ENCODE peak calls at places on chromosomes 12 and 14, in ten cellular contexts. G is lower leg skin; F is activated T-helper 9 cell treated with anti-CD3 and anti-CD28 coated beads, Interleukin-2, amount 50 U/mL, for 16 hours; J is myocyte; T is sciatic nerve; R is cardiac fibroblast; I is uterus; M is stimulated activated CD4-positive, alpha-beta T cell treated with anti-CD3 and anti-CD28 coated beads, Interleukin-1b, Interleukin-23, amount 100 ng/mL, for 1 hour; Y is HT1080; H is NCI-H2081 treated with DMSO at 0.1 percent for 48 hours. K is an unnamed sample.

GRCh38 chr12:77925536-77926108 is 94.9 kb downstream of the NAV3 start:
- DNase-seq in M (no peak), J (peak), I (peak), Y (peak), H (peak), R (peak), G (peak), F (no peak), T (peak), K (peak)

GRCh38 chr14:59918824-59919581 is 941 bp upstream of the LRRC9 start:
- DNase-seq in J (peak), F (no peak), I (no peak), R (peak), T (no peak), G (no peak), Y (no peak), M (no peak), H (no peak), K (peak)

GRCh38 chr14:51711505-51711904 is 59.8 kb downstream of the FRMD6 start:
- DNase-seq in G (no peak), H (no peak), M (no peak), T (no peak), R (no peak), Y (no peak), F (no peak), I (no peak), J (peak), K (no peak)

GRCh38 chr12:57610553-57611115 is 601 bp upstream of the ARHGEF25 start:
- DNase-seq in G (no peak), T (peak), F (no peak), J (no peak), R (no peak), H (no peak), I (peak), M (no peak), Y (no peak), K (no peak)

GRCh38 chr14:39768579-39768978 is 336.3 kb upstream of the FBXO33 start:
- DNase-seq in G (no peak), M (no peak), Y (no peak), T (no peak), I (no peak), F (no peak), J (no peak), H (no peak), R (no peak), K (no peak)

GRCh38 chr14:34931206-34931605 is 51.6 kb upstream of the SRP54 start:
- DNase-seq in T (no peak), J (peak), G (no peak), F (no peak), H (no peak), Y (peak), I (no peak), R (peak), M (peak), K (no peak)

GRCh38 chr12:122980192-122981035 is at the start of gene ARL6IP4:
- DNase-seq in M (no peak), F (peak), H (no peak), T (peak), R (peak), I (no peak), G (no peak), J (peak), Y (peak), K (peak)

GRCh38 chr12:51631591-51631990 is 40.6 kb downstream of the SCN8A start:
- DNase-seq in I (no peak), J (peak), Y (peak), T (no peak), F (no peak), M (no peak), G (no peak), R (peak), H (no peak), K (peak)

GRCh38 chr12:130013771-130014484 is 110.1 kb upstream of the TMEM132D start:
- DNase-seq in R (peak), Y (peak), M (no peak), I (no peak), H (no peak), F (no peak), T (peak), J (peak), G (peak), K (peak)

GRCh38 chr12:34126239-34126641 is 103.9 kb downstream of the ALG10 start:
- DNase-seq in I (no peak), H (no peak), R (no peak), M (no peak), T (no peak), F (no peak), J (peak), Y (no peak), G (no peak), K (peak)

GRCh38 chr12:6998708-6999451 is 19.4 kb downstream of the LPCAT3 start:
- DNase-seq in R (no peak), G (no peak), H (no peak), F (no peak), Y (no peak), I (no peak), J (peak), T (no peak), M (no peak), K (no peak)

GRCh38 chr12:31773223-31773750 is 44.5 kb upstream of the AMN1 start:
- DNase-seq in T (no peak), H (no peak), F (no peak), G (no peak), J (peak), Y (no peak), I (peak), M (no peak), R (peak), K (no peak)

GRCh38 chr12:1518763-1519516 is 75.4 kb downstream of the FBXL14 start:
- DNase-seq in I (no peak), J (peak), M (no peak), R (peak), H (no peak), G (no peak), T (no peak), F (no peak), Y (peak), K (peak)

GRCh38 chr14:92613008-92613658 is 99.6 kb downstream of the RIN3 start:
- DNase-seq in G (no peak), H (no peak), M (no peak), F (peak), J (no peak), R (peak), I (no peak), T (no peak), Y (no peak), K (no peak)

GRCh38 chr12:82955020-82955419 is 268.3 kb downstream of the TMTC2 start:
- DNase-seq in G (no peak), H (no peak), M (no peak), T (no peak), F (no peak), I (no peak), J (no peak), Y (no peak), R (no peak), K (no peak)

GRCh38 chr12:50600364-50600763 is 95.6 kb downstream of the DIP2B start:
- DNase-seq in H (no peak), R (no peak), T (no peak), M (no peak), Y (no peak), I (no peak), F (no peak), G (no peak), J (no peak), K (no peak)

GRCh38 chr12:9634177-9634803 is 26.6 kb upstream of the KLRB1 start:
- DNase-seq in G (peak), M (peak), J (peak), R (peak), Y (peak), I (peak), T (peak), F (peak), H (no peak), K (peak)

GRCh38 chr12:113242018-113242418 is 20.8 kb downstream of the TPCN1 start:
- DNase-seq in Y (peak), T (no peak), G (no peak), I (no peak), H (no peak), F (no peak), R (no peak), J (peak), M (no peak), K (peak)

GRCh38 chr14:103533999-103534575 is 5.1 kb downstream of the TRMT61A start:
- DNase-seq in M (no peak), T (no peak), F (no peak), Y (no peak), R (no peak), H (no peak), I (no peak), J (no peak), G (no peak), K (no peak)

GRCh38 chr14:106551265-106551664 is 1024.9 kb downstream of the TMEM121 start:
- DNase-seq in T (no peak), F (no peak), R (no peak), H (no peak), Y (no peak), M (no peak), G (no peak), I (no peak), J (no peak), K (no peak)

GRCh38 chr14:89952581-89952980 is 1.9 kb downstream of the EFCAB11 start:
- DNase-seq in J (no peak), I (no peak), G (no peak), Y (no peak), T (no peak), M (no peak), F (no peak), R (no peak), H (no peak), K (no peak)

GRCh38 chr12:94157891-94158495 is 9.6 kb downstream of the PLXNC1 start:
- DNase-seq in Y (peak), F (no peak), I (no peak), J (no peak), M (no peak), H (peak), R (no peak), T (no peak), G (no peak), K (no peak)

GRCh38 chr12:75959506-75959905 is 72.1 kb downstream of the PHLDA1 start:
- DNase-seq in H (no peak), Y (no peak), I (no peak), F (no peak), R (no peak), J (no peak), G (no peak), T (no peak), M (no peak), K (peak)

GRCh38 chr12:110661337-110661972 is 27.5 kb downstream of the HVCN1 start:
- DNase-seq in M (no peak), H (no peak), G (peak), Y (no peak), R (no peak), I (no peak), T (peak), F (peak), J (no peak), K (no peak)

GRCh38 chr14:89226789-89227489 is 190.1 kb downstream of the FOXN3 start:
- DNase-seq in H (no peak), R (peak), G (peak), M (no peak), J (no peak), F (no peak), I (no peak), Y (no peak), T (no peak), K (no peak)